ENCODE peak calls at places on chromosomes 5 and 9, in six cellular contexts. C is colonic mucosa, N is AG08396, X is RWPE1, A is AG10803, D is nephron progenitor cell. K is an unnamed sample.

GRCh38 chr9:18520395-18520794 is 46.4 kb downstream of the ADAMTSL1 start:
- DNase-seq in A (peak), X (no peak), D (no peak), N (no peak), C (no peak), K (no peak)

GRCh38 chr9:96015876-96016686 is 140.6 kb downstream of the ERCC6L2 start:
- DNase-seq in C (no peak), D (no peak), A (no peak), X (no peak), N (no peak), K (no peak)

GRCh38 chr5:133779828-133780475 is 167.6 kb upstream of the FSTL4 start:
- DNase-seq in D (no peak), A (no peak), X (no peak), C (no peak), N (no peak), K (no peak)

GRCh38 chr5:20536339-20536738 is 548.3 kb upstream of the CDH18 start:
- DNase-seq in C (no peak), D (no peak), A (no peak), N (no peak), X (no peak), K (no peak)

GRCh38 chr5:15763754-15764153 is 263.8 kb downstream of the FBXL7 start:
- DNase-seq in C (no peak), X (no peak), D (no peak), A (peak), N (no peak), K (no peak)

GRCh38 chr5:128775537-128775936 is 189.8 kb upstream of the SLC27A6 start:
- DNase-seq in X (no peak), A (no peak), C (no peak), D (no peak), N (no peak), K (no peak)

GRCh38 chr5:72938206-72938605 is 17.6 kb upstream of the FCHO2 start:
- DNase-seq in X (no peak), D (no peak), C (peak), A (no peak), N (no peak), K (no peak)

GRCh38 chr5:110018509-110018908 is 328.8 kb downstream of the MAN2A1 start:
- DNase-seq in C (no peak), A (no peak), X (no peak), D (no peak), N (no peak), K (no peak)

GRCh38 chr9:82670000-82670399 is 392.9 kb downstream of the RASEF start:
- DNase-seq in C (no peak), D (no peak), X (no peak), N (no peak), A (no peak), K (no peak)

GRCh38 chr5:74595143-74595915 is 45.2 kb downstream of the ENC1 start:
- DNase-seq in X (peak), A (peak), C (peak), D (no peak), N (peak), K (no peak)

GRCh38 chr5:96079075-96079474 is 117.4 kb upstream of the ELL2 start:
- DNase-seq in D (no peak), N (peak), X (peak), A (peak), C (no peak), K (no peak)

GRCh38 chr5:16807475-16807874 is 128.6 kb downstream of the MYO10 start:
- DNase-seq in X (no peak), A (no peak), D (no peak), C (no peak), N (no peak), K (no peak)

GRCh38 chr9:91131433-91131839 is 230.3 kb downstream of the AUH start:
- DNase-seq in A (peak), C (peak), D (no peak), N (peak), X (peak), K (no peak)

GRCh38 chr9:33161589-33162132 is 5.5 kb downstream of the B4GALT1 start:
- DNase-seq in C (peak), A (no peak), X (peak), D (no peak), N (no peak), K (no peak)

GRCh38 chr5:124742983-124743533 is 3.4 kb downstream of the ZNF608 start:
- DNase-seq in D (no peak), C (no peak), A (peak), X (peak), N (peak), K (no peak)

GRCh38 chr5:145811834-145812625 is 23.1 kb downstream of the PRELID2 start:
- DNase-seq in D (no peak), X (no peak), A (peak), N (peak), C (no peak), K (no peak)

GRCh38 chr5:105684799-105685198 is 1985.9 kb downstream of the EFNA5 start:
- DNase-seq in X (no peak), C (no peak), A (no peak), D (no peak), N (no peak), K (no peak)

GRCh38 chr9:83327750-83328622 is 210.2 kb downstream of the FRMD3 start:
- DNase-seq in C (no peak), X (no peak), D (no peak), A (no peak), N (no peak), K (no peak)

GRCh38 chr5:38112930-38113329 is 145.4 kb upstream of the EGFLAM start:
- DNase-seq in D (no peak), A (no peak), X (no peak), N (no peak), C (no peak), K (no peak)

GRCh38 chr9:130116346-130116745 is 55.9 kb upstream of the NCS1 start:
- DNase-seq in X (no peak), C (no peak), A (no peak), N (no peak), D (no peak), K (no peak)

GRCh38 chr9:136052433-136052880 is 42.6 kb downstream of the NACC2 start:
- DNase-seq in A (peak), N (peak), D (peak), C (peak), X (peak), K (peak)

GRCh38 chr5:149500922-149501582 is 50.2 kb downstream of the CSNK1A1 start:
- DNase-seq in D (no peak), C (no peak), N (peak), A (peak), X (no peak), K (no peak)

K was measured in kidney.